ENCODE peak calls at places on chromosome 11, in seven cellular contexts. N is NCI-H510A treated with DMSO at 0.1 percent for 48 hours; F is kidney; D is iris pigment epithelial cell; S is prostate gland; G is stimulated activated CD8-positive, alpha-beta memory T cell treated with anti-CD3 and anti-CD28 coated beads, Interleukin-4, amount 100 ng/mL, for 1 hour; E is C1 segment of cervical spinal cord. J is an unnamed sample.

GRCh38 chr11:92322225-92322624 is 97.6 kb downstream of the FAT3 start:
- DNase-seq in N (no peak), F (no peak), D (peak; percentile 3), S (no peak), G (no peak), E (no peak), J (no peak)

GRCh38 chr11:94845622-94846021 is 77.5 kb downstream of the AMOTL1 start:
- DNase-seq in N (peak; percentile 40), F (no peak), D (peak; percentile 32), S (peak; percentile 97), G (no peak), E (no peak), J (no peak)

GRCh38 chr11:79369094-79369493 is 71.7 kb downstream of the TENM4 start:
- DNase-seq in N (no peak), F (no peak), D (no peak), S (no peak), G (no peak), E (no peak), J (no peak)

GRCh38 chr11:123325535-123325934 is 104.5 kb upstream of the GRAMD1B start:
- DNase-seq in N (no peak), F (no peak), D (no peak), S (no peak), G (no peak), E (no peak), J (no peak)

GRCh38 chr11:8268530-8269461 is 5.1 kb upstream of the LMO1 start:
- DNase-seq in N (no peak), F (peak; percentile 56), D (peak; percentile 12), S (no peak), G (no peak), E (no peak), J (no peak)

GRCh38 chr11:27904358-27905055 is 203.4 kb downstream of the KIF18A start:
- DNase-seq in N (no peak), F (no peak), D (peak; percentile 80), S (no peak), G (no peak), E (no peak), J (no peak)

GRCh38 chr11:111469200-111469599 is 43.0 kb downstream of the BTG4 start:
- DNase-seq in N (no peak), F (no peak), D (peak; percentile 48), S (no peak), G (no peak), E (no peak), J (no peak)

GRCh38 chr11:58061813-58062212 is 31.1 kb downstream of the OR6Q1 start:
- DNase-seq in N (no peak), F (no peak), D (peak; percentile 76), S (no peak), G (no peak), E (no peak), J (no peak)

GRCh38 chr11:10742460-10743208 is 8.4 kb upstream of the CTR9 start:
- DNase-seq in N (no peak), F (no peak), D (peak; percentile 85), S (no peak), G (no peak), E (no peak), J (peak; percentile 36)

GRCh38 chr11:63873381-63873780 is 34.5 kb downstream of the MARK2 start:
- DNase-seq in N (no peak), F (no peak), D (no peak), S (no peak), G (no peak), E (no peak), J (no peak)

GRCh38 chr11:35968386-35969088 is 24.7 kb downstream of the LDLRAD3 start:
- DNase-seq in N (no peak), F (no peak), D (peak; percentile 52), S (no peak), G (no peak), E (no peak), J (no peak)

GRCh38 chr11:134609361-134610115 is 197.5 kb upstream of the B3GAT1 start:
- DNase-seq in N (no peak), F (no peak), D (no peak), S (no peak), G (no peak), E (no peak), J (no peak)

GRCh38 chr11:66017354-66017753 is 5.5 kb downstream of the CST6 start:
- DNase-seq in N (no peak), F (peak; percentile 54), D (no peak), S (no peak), G (no peak), E (no peak), J (no peak)

GRCh38 chr11:110077318-110077717 is 15.9 kb upstream of the ZC3H12C start:
- DNase-seq in N (no peak), F (no peak), D (peak; percentile 39), S (no peak), G (no peak), E (no peak), J (no peak)

GRCh38 chr11:124762077-124762623 is at the start of gene ESAM:
- DNase-seq in N (peak; percentile 20), F (peak; percentile 86), D (no peak), S (no peak), G (no peak), E (no peak), J (no peak)

GRCh38 chr11:29554000-29554399 is 462.8 kb downstream of the KCNA4 start:
- DNase-seq in N (no peak), F (no peak), D (no peak), S (no peak), G (no peak), E (no peak), J (no peak)

GRCh38 chr11:44920451-44920850 is 30.2 kb downstream of the TP53I11 start:
- DNase-seq in N (no peak), F (no peak), D (no peak), S (no peak), G (no peak), E (no peak), J (no peak)

GRCh38 chr11:10770626-10771254 is 19.7 kb downstream of the CTR9 start:
- DNase-seq in N (peak; percentile 26), F (no peak), D (peak; percentile 54), S (no peak), G (no peak), E (no peak), J (no peak)

GRCh38 chr11:68936676-68937620 is 33.3 kb downstream of the IGHMBP2 start:
- DNase-seq in N (no peak), F (peak; percentile 63), D (no peak), S (no peak), G (no peak), E (no peak), J (no peak)

GRCh38 chr11:13150487-13150886 is 127.1 kb upstream of the BMAL1 start:
- DNase-seq in N (no peak), F (no peak), D (no peak), S (no peak), G (no peak), E (no peak), J (no peak)

GRCh38 chr11:17519031-17519430 is 25.2 kb downstream of the USH1C start:
- DNase-seq in N (no peak), F (peak; percentile 29), D (no peak), S (no peak), G (no peak), E (no peak), J (no peak)

GRCh38 chr11:92702771-92703170 is 266.7 kb upstream of the MTNR1B start:
- DNase-seq in N (no peak), F (no peak), D (peak; percentile 5), S (no peak), G (no peak), E (no peak), J (no peak)

GRCh38 chr11:5367461-5368074 is 16.0 kb upstream of the OR51M1 start:
- DNase-seq in N (no peak), F (no peak), D (peak; percentile 75), S (no peak), G (no peak), E (no peak), J (no peak)

GRCh38 chr11:103537904-103538502 is 428.8 kb downstream of the DYNC2H1 start:
- DNase-seq in N (no peak), F (no peak), D (peak; percentile 71), S (no peak), G (no peak), E (no peak), J (no peak)

J was measured in central memory CD8-positive, alpha-beta T cell.